ENCODE peak calls at places on chromosome 4, in nine cellular contexts. V, I, W, O, X, U, B, M and T are unnamed samples. For H3K9me3 and H3K27me3, the result is how much of the 10 kb centered on the place peaks cover.

GRCh38 chr4:108937066-108937465 is 174.2 kb upstream of the ETNPPL start:
- DNase-seq in V (no peak), I (no peak), W (no peak), O (no peak), X (no peak), U (no peak), B (no peak), M (no peak), T (no peak)

GRCh38 chr4:2803624-2804448 is 11.0 kb downstream of the SH3BP2 start:
- DNase-seq in V (peak), I (peak), W (no peak), O (no peak), X (no peak), U (no peak), B (no peak), M (peak), T (no peak)

GRCh38 chr4:30537462-30537861 is 182.7 kb upstream of the PCDH7 start:
- DNase-seq in V (no peak), I (peak), W (no peak), O (no peak), X (no peak), U (no peak), B (no peak), M (no peak), T (no peak)

GRCh38 chr4:88846232-88846790 is 148.7 kb upstream of the NAP1L5 start:
- DNase-seq in V (no peak), I (no peak), W (no peak), O (no peak), X (no peak), U (no peak), B (no peak), M (no peak), T (no peak)

GRCh38 chr4:183876268-183876934 is 28.7 kb upstream of the STOX2 start:
- DNase-seq in V (peak), I (peak), W (peak), O (no peak), X (no peak), U (no peak), B (no peak), M (peak), T (no peak)

GRCh38 chr4:185359767-185360446 is 35.8 kb downstream of the LRP2BP start:
- DNase-seq in V (no peak), I (no peak), W (no peak), O (no peak), X (no peak), U (no peak), B (no peak), M (no peak), T (no peak)

GRCh38 chr4:2337896-2338295 is 76.0 kb upstream of the MXD4 start:
- DNase-seq in V (peak), I (no peak), W (no peak), O (no peak), X (no peak), U (no peak), B (no peak), M (peak), T (no peak)

GRCh38 chr4:169634975-169635374 is 14.6 kb downstream of the CLCN3 start:
- DNase-seq in V (no peak), I (no peak), W (no peak), O (no peak), X (no peak), U (no peak), B (no peak), M (no peak), T (no peak)

GRCh38 chr4:3422241-3422801 is 19.4 kb upstream of the HGFAC start:
- DNase-seq in V (peak), I (no peak), W (no peak), O (no peak), X (no peak), U (no peak), B (no peak), M (no peak), T (no peak)

GRCh38 chr4:149708513-149709175 is 107.0 kb downstream of the IQCM start:
- DNase-seq in V (no peak), I (no peak), W (no peak), O (no peak), X (no peak), U (no peak), B (no peak), M (no peak), T (no peak)

GRCh38 chr4:168461821-168462220 is 18.5 kb downstream of the DDX60L start:
- DNase-seq in V (no peak), I (no peak), W (no peak), O (no peak), X (no peak), U (no peak), B (no peak), M (no peak), T (no peak)

GRCh38 chr4:71204056-71204455 is 134.8 kb upstream of the SLC4A4 start:
- DNase-seq in V (no peak), I (no peak), W (no peak), O (no peak), X (no peak), U (no peak), B (no peak), M (no peak), T (no peak)

GRCh38 chr4:6259886-6260285 is 9.8 kb upstream of the WFS1 start:
- DNase-seq in V (no peak), I (no peak), W (no peak), O (no peak), X (no peak), U (no peak), B (no peak), M (no peak), T (no peak)

GRCh38 chr4:22485751-22486150 is 30.1 kb downstream of the ADGRA3 start:
- DNase-seq in V (no peak), I (no peak), W (no peak), O (no peak), X (no peak), U (no peak), B (no peak), M (no peak), T (no peak)

GRCh38 chr4:80045831-80046230 is 27.2 kb downstream of the ANTXR2 start:
- DNase-seq in V (no peak), I (no peak), W (no peak), O (no peak), X (no peak), U (no peak), B (no peak), M (no peak), T (no peak)

GRCh38 chr4:76697129-76697803 is 200.7 kb downstream of the SOWAHB start:
- DNase-seq in V (no peak), I (no peak), W (no peak), O (no peak), X (no peak), U (no peak), B (no peak), M (no peak), T (no peak)

GRCh38 chr4:158314756-158315487 is 104.6 kb downstream of the TMEM144 start:
- DNase-seq in V (no peak), I (no peak), W (no peak), O (no peak), X (no peak), U (no peak), B (no peak), M (no peak), T (no peak)

GRCh38 chr4:82753725-82754410 is 44.7 kb downstream of the SCD5 start:
- DNase-seq in V (no peak), I (no peak), W (no peak), O (no peak), X (no peak), U (no peak), B (no peak), M (no peak), T (no peak)

GRCh38 chr4:159267940-159268327 is 165.1 kb downstream of the RAPGEF2 start:
- DNase-seq in V (no peak), I (no peak), W (no peak), O (no peak), X (no peak), U (no peak), B (no peak), M (no peak), T (no peak)

GRCh38 chr4:114384629-114385028 is 214.0 kb upstream of the UGT8 start:
- DNase-seq in V (no peak), I (no peak), W (no peak), O (peak), X (peak), U (no peak), B (no peak), M (no peak), T (no peak)

GRCh38 chr4:180550106-180550505 is 1693.1 kb upstream of the TENM3 start:
- DNase-seq in V (no peak), I (no peak), W (no peak), O (no peak), X (no peak), U (no peak), B (no peak), M (no peak), T (no peak)

GRCh38 chr4:167274346-167274745 is 40.1 kb upstream of the SPOCK3 start:
- DNase-seq in V (no peak), I (no peak), W (no peak), O (no peak), X (no peak), U (no peak), B (no peak), M (no peak), T (no peak)

GRCh38 chr4:1511441-1512041 is 105.3 kb upstream of the NKX1-1 start:
- DNase-seq in V (peak), I (no peak), W (no peak), O (peak), X (no peak), U (no peak), B (no peak), M (no peak), T (no peak)

GRCh38 chr4:3827616-3828492 is 61.7 kb downstream of the ADRA2C start:
- DNase-seq in V (peak), I (peak), W (peak), O (no peak), X (no peak), U (no peak), B (no peak), M (peak), T (no peak)

GRCh38 chr4:21304061-21304541 is 603.8 kb downstream of the PACRGL start:
- DNase-seq in V (peak), I (no peak), W (no peak), O (no peak), X (peak), U (no peak), B (no peak), M (no peak), T (no peak)

GRCh38 chr4:21765810-21766407 is 182.7 kb downstream of the KCNIP4 start:
- DNase-seq in V (no peak), I (peak), W (no peak), O (peak), X (peak), U (no peak), B (no peak), M (no peak), T (no peak)

GRCh38 chr4:108398326-108398725 is 222.1 kb upstream of the RPL34 start:
- DNase-seq in V (no peak), I (no peak), W (no peak), O (no peak), X (no peak), U (no peak), B (no peak), M (no peak), T (no peak)

GRCh38 chr4:92843784-92844183 is 540.0 kb downstream of the GRID2 start:
- DNase-seq in V (no peak), I (no peak), W (no peak), O (no peak), X (no peak), U (no peak), B (no peak), M (no peak), T (no peak)

GRCh38 chr4:78149737-78150136 is 92.6 kb downstream of the FRAS1 start:
- DNase-seq in V (no peak), I (no peak), W (no peak), O (no peak), X (peak), U (no peak), B (no peak), M (no peak), T (no peak)

GRCh38 chr4:98833384-98833783 is 95.5 kb downstream of the EIF4E start:
- DNase-seq in V (no peak), I (no peak), W (no peak), O (no peak), X (peak), U (no peak), B (no peak), M (no peak), T (no peak)

GRCh38 chr4:59571805-59572430 is 1628.2 kb upstream of the ADGRL3 start:
- DNase-seq in V (no peak), I (no peak), W (no peak), O (no peak), X (no peak), U (no peak), B (no peak), M (no peak), T (no peak)

GRCh38 chr4:122577808-122578781 is 42.8 kb downstream of the IL21 start:
- DNase-seq in V (no peak), I (peak), W (no peak), O (peak), X (peak), U (peak), B (peak), M (no peak), T (no peak)

GRCh38 chr4:182280439-182281111 is 37.4 kb downstream of the TENM3 start:
- DNase-seq in V (no peak), I (no peak), W (no peak), O (no peak), X (peak), U (no peak), B (no peak), M (no peak), T (no peak)

GRCh38 chr4:189341881-189342280 is 598.8 kb upstream of the FRG1 start:
- DNase-seq in V (no peak), I (no peak), W (no peak), O (no peak), X (no peak), U (no peak), B (no peak), M (no peak), T (no peak)
- H3K27ac ChIP-seq in V (no peak), I (no peak), W (no peak), O (no peak), X (no peak), U (no peak), B (no peak), M (no peak), T (no peak)

GRCh38 chr4:373062-373839 is 35.6 kb downstream of the ZNF141 start:
- DNase-seq in V (no peak), I (no peak), W (no peak), O (no peak), X (no peak), U (no peak), B (no peak), M (no peak), T (no peak)
- H3K9me3 ChIP-seq in V (half or more), I (half or more), W (half or more), O (half or more), X (under half), U (half or more), B (under half), M (half or more), T (half or more)

GRCh38 chr4:8590546-8590880 is 2.1 kb upstream of the CPZ start:
- DNase-seq in V (no peak), I (no peak), W (no peak), O (no peak), X (no peak), U (no peak), B (no peak), M (no peak), T (no peak)
- H3K27me3 ChIP-seq in V (under half), I (under half), W (under half), O (under half), X (under half), U (under half), B (under half), M (under half), T (under half)

GRCh38 chr4:14958436-14958835 is 43.8 kb upstream of the CPEB2 start:
- DNase-seq in V (no peak), I (no peak), W (no peak), O (no peak), X (no peak), U (no peak), B (no peak), M (no peak), T (no peak)
- H3K27ac ChIP-seq in V (no peak), I (no peak), W (no peak), O (no peak), X (no peak), U (no peak), B (no peak), M (no peak), T (no peak)

DNA sequence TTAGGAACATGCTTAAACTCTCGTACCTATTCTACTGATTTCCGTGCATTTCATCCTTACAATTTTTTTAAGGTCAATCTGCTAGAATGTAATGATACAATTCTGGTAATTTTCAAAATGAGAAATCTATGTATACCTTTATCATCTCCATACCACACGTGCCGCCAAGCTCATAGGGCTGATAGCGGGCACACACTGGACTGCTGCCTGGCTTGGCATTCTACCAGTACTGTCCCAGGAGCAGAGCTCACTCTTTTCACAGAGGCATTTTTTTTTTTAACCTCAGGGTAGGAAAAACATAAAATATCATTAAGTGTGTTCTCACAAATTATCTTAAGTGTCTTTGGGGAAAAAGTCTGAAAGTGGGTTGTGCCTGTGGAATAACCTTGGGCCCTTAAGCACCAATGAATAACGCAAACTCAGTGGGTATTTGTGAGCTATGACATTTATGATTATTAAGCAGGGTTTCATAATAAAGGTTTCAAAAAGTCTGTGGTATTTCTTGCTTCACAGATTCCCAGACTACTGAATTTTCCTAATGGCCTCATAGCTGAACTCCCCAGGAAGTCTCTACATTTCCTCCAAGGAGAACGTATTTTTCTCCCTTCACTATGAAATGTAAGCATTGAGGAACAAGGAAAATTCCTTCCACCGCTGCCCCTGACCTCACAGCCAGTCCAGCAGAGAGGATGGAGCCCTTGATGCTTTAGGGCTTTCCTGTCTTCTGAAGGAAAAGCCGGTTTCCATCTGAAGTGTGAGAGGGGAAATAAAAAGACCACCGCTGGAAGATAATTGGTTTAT is 125.2 kb downstream of the ELOVL6 start:
- DNase-seq in V (no peak), I (no peak), W (no peak), O (no peak), X (no peak), U (no peak), B (no peak), M (no peak), T (no peak)
- H3K9me3 ChIP-seq in V (under half), I (under half), W (under half), O (under half), X (under half), U (under half), B (under half), M (under half), T (under half)

GRCh38 chr4:133151301-133151680 is 2.2 kb downstream of the PCDH10 start:
- DNase-seq in V (peak), I (no peak), W (no peak), O (no peak), X (peak), U (no peak), B (no peak), M (peak), T (no peak)

GRCh38 chr4:133154725-133155124 is 5.6 kb downstream of the PCDH10 start:
- DNase-seq in V (no peak), I (no peak), W (no peak), O (peak), X (peak), U (no peak), B (no peak), M (no peak), T (no peak)

GRCh38 chr4:133152330-133152791 is 3.3 kb downstream of the PCDH10 start:
- DNase-seq in V (no peak), I (no peak), W (no peak), O (no peak), X (peak), U (no peak), B (no peak), M (no peak), T (no peak)

GRCh38 chr4:133151681-133152329 is 2.7 kb downstream of the PCDH10 start:
- DNase-seq in V (peak), I (no peak), W (no peak), O (no peak), X (peak), U (no peak), B (no peak), M (peak), T (no peak)

DNA sequence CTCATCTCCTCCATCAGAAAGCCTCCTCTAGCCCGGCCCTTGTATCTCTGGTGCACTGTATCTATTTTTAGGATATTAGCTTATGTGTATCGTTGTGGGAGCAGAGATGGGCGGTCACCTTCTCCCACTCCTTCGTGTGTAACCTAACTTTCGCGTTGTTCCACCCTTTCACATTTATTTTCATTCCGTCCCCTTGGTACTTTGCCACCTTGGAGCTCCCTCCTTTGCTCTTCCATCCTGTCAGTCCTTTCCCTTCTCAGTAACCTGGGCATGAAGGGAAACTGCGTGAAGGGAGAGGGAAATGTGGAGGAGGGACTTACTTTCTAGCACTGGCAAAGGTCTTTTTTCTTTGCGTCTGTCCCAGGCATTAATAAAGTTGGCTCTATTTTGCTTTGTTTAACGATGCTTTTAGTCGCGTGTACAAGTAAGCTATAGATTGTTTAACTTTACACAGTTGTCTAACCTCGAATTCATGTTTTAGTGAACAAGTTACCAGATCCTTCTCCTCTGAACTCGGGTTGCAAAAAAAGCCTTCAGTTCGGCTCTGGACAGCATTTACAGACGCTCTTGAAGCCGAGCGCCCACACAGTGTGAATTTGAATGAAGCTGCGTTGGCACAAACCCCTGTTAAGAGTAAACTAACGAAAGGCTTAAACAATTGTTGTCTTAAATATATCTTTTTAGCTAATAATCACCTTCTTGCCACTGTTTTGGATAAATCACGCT is 3.9 kb downstream of the PCDH10 start:
- DNase-seq in V (no peak), I (no peak), W (no peak), O (no peak), X (peak), U (no peak), B (no peak), M (no peak), T (no peak)
- H3K27me3 ChIP-seq in V (under half), I (half or more), W (under half), O (under half), X (under half), U (under half), B (under half), M (under half), T (under half)